ENCODE peak calls at places on chromosome 19, in five cellular contexts. M, V, D, Z and R are unnamed samples.

GRCh38 chr19:45113628-45114027 is 20.6 kb downstream of the PPP1R37 start:
- DNase-seq in M (no peak), V (no peak), D (peak), Z (no peak), R (no peak)

GRCh38 chr19:13795595-13796300 is 505 bp downstream of the ZSWIM4 start:
- DNase-seq in M (no peak), V (no peak), D (no peak), Z (peak), R (no peak)

GRCh38 chr19:11530432-11530831 is 1.5 kb upstream of the ECSIT start:
- DNase-seq in M (no peak), V (no peak), D (no peak), Z (peak), R (no peak)

GRCh38 chr19:18233224-18233825 is 7.1 kb upstream of the PDE4C start:
- DNase-seq in M (no peak), V (no peak), D (no peak), Z (peak), R (peak)

GRCh38 chr19:41995959-41996797 is 2.1 kb upstream of the ATP1A3 start:
- DNase-seq in M (no peak), V (no peak), D (no peak), Z (peak), R (no peak)

GRCh38 chr19:10431254-10431942 is 11.1 kb downstream of the PDE4A start:
- DNase-seq in M (no peak), V (no peak), D (no peak), Z (peak), R (no peak)

GRCh38 chr19:3106509-3107141 is 12.5 kb downstream of the GNA11 start:
- DNase-seq in M (no peak), V (no peak), D (no peak), Z (no peak), R (no peak)

GRCh38 chr19:33382006-33382405 is 8.5 kb downstream of the CEBPG start:
- DNase-seq in M (no peak), V (no peak), D (no peak), Z (no peak), R (no peak)

GRCh38 chr19:29591670-29592069 is 14.4 kb upstream of the POP4 start:
- DNase-seq in M (no peak), V (no peak), D (no peak), Z (no peak), R (no peak)

GRCh38 chr19:5086725-5087439 is 118.0 kb downstream of the KDM4B start:
- DNase-seq in M (no peak), V (no peak), D (no peak), Z (no peak), R (no peak)

GRCh38 chr19:892243-892996 is 567 bp downstream of the MED16 start:
- DNase-seq in M (no peak), V (no peak), D (no peak), Z (peak), R (no peak)

GRCh38 chr19:58350001-58350801 is 3.1 kb downstream of the A1BG start:
- DNase-seq in M (no peak), V (no peak), D (no peak), Z (no peak), R (no peak)

GRCh38 chr19:15463865-15464371 is 426 bp downstream of the RASAL3 start:
- DNase-seq in M (peak), V (peak), D (no peak), Z (no peak), R (peak)

GRCh38 chr19:55467236-55468053 is 2.9 kb upstream of the C19orf85 start:
- DNase-seq in M (peak), V (peak), D (no peak), Z (peak), R (peak)

GRCh38 chr19:38047641-38048040 is 140.6 kb downstream of the SIPA1L3 start:
- DNase-seq in M (no peak), V (no peak), D (no peak), Z (no peak), R (no peak)

GRCh38 chr19:29467824-29468401 is 57.9 kb upstream of the VSTM2B start:
- DNase-seq in M (no peak), V (no peak), D (no peak), Z (no peak), R (no peak)

GRCh38 chr19:18896421-18896841 is 473 bp upstream of the CERS1 start:
- DNase-seq in M (no peak), V (no peak), D (no peak), Z (no peak), R (no peak)

GRCh38 chr19:40539070-40539469 is 37.6 kb upstream of the SHKBP1 start:
- DNase-seq in M (no peak), V (no peak), D (no peak), Z (no peak), R (no peak)

GRCh38 chr19:35099155-35099896 is 16.3 kb upstream of the FXYD3 start:
- DNase-seq in M (no peak), V (no peak), D (no peak), Z (no peak), R (no peak)

GRCh38 chr19:46413262-46414031 is at the start of gene CCDC8:
- DNase-seq in M (no peak), V (no peak), D (no peak), Z (peak), R (no peak)